ENCODE peak calls at places on chromosomes 12 and 14, in five cellular contexts. Y is CD8-positive, alpha-beta T cell; S is AG09309; H is fibroblast of the aortic adventitia; B is tibial nerve. M is an unnamed sample.

GRCh38 chr12:65902504-65902903 is 78.2 kb downstream of the HMGA2 start:
- DNase-seq in Y (no peak), S (no peak), H (peak), B (no peak), M (no peak)

GRCh38 chr12:7395950-7396349 is 48.0 kb downstream of the CD163L1 start:
- DNase-seq in Y (no peak), S (no peak), H (no peak), B (no peak), M (no peak)

GRCh38 chr14:39395555-39396254 is 36.5 kb downstream of the FBXO33 start:
- DNase-seq in Y (no peak), S (no peak), H (peak), B (no peak), M (no peak)

GRCh38 chr12:103852498-103852992 is 11.5 kb upstream of the NT5DC3 start:
- DNase-seq in Y (no peak), S (no peak), H (no peak), B (no peak), M (no peak)

GRCh38 chr12:100401660-100402059 is 44.8 kb downstream of the SLC17A8 start:
- DNase-seq in Y (no peak), S (peak), H (peak), B (no peak), M (no peak)

GRCh38 chr14:41799817-41800216 is 193.1 kb downstream of the LRFN5 start:
- DNase-seq in Y (no peak), S (no peak), H (no peak), B (no peak), M (no peak)

GRCh38 chr12:25256005-25256404 is 5.3 kb upstream of the KRAS start:
- DNase-seq in Y (no peak), S (no peak), H (no peak), B (no peak), M (no peak)

GRCh38 chr12:85390281-85390680 is 110.3 kb downstream of the ALX1 start:
- DNase-seq in Y (no peak), S (no peak), H (no peak), B (no peak), M (no peak)

GRCh38 chr12:27762757-27763156 is 17.3 kb upstream of the KLHL42 start:
- DNase-seq in Y (no peak), S (no peak), H (no peak), B (no peak), M (no peak)

GRCh38 chr12:122886851-122887816 is 8.8 kb downstream of the VPS37B start:
- DNase-seq in Y (no peak), S (no peak), H (no peak), B (no peak), M (no peak)

GRCh38 chr12:106348411-106348810 is 9.1 kb upstream of the POLR3B start:
- DNase-seq in Y (no peak), S (no peak), H (no peak), B (no peak), M (no peak)

GRCh38 chr14:85112762-85113161 is 417.2 kb upstream of the FLRT2 start:
- DNase-seq in Y (no peak), S (no peak), H (no peak), B (no peak), M (no peak)

GRCh38 chr12:104971276-104971675 is 13.2 kb upstream of the SLC41A2 start:
- DNase-seq in Y (no peak), S (no peak), H (no peak), B (no peak), M (no peak)

GRCh38 chr12:68113644-68114043 is 45.9 kb downstream of the IFNG start:
- DNase-seq in Y (peak), S (no peak), H (no peak), B (no peak), M (no peak)

GRCh38 chr14:66746316-66747006 is 238.5 kb downstream of the GPHN start:
- DNase-seq in Y (no peak), S (peak), H (peak), B (no peak), M (no peak)

GRCh38 chr12:66352197-66352596 is 49.9 kb downstream of the HELB start:
- DNase-seq in Y (no peak), S (no peak), H (peak), B (no peak), M (no peak)

GRCh38 chr14:63800651-63801385 is 52.0 kb upstream of the SYNE2 start:
- DNase-seq in Y (no peak), S (no peak), H (no peak), B (no peak), M (no peak)

GRCh38 chr14:34496679-34497513 is 34.9 kb upstream of the SPTSSA start:
- DNase-seq in Y (no peak), S (peak), H (peak), B (peak), M (peak)

GRCh38 chr12:93373847-93374723 is 3.6 kb upstream of the NUDT4 start:
- DNase-seq in Y (no peak), S (no peak), H (no peak), B (no peak), M (no peak)

GRCh38 chr14:58199726-58200479 is at the start of gene ACTR10:
- DNase-seq in Y (peak), S (no peak), H (peak), B (peak), M (peak)

GRCh38 chr14:67942311-67942710 is 122.7 kb downstream of the RAD51B start:
- DNase-seq in Y (no peak), S (no peak), H (peak), B (no peak), M (no peak)

GRCh38 chr12:122183588-122183940 is 641 bp downstream of the LRRC43 start:
- DNase-seq in Y (no peak), S (no peak), H (no peak), B (no peak), M (no peak)

GRCh38 chr14:102764220-102764671 is 13.0 kb upstream of the TRAF3 start:
- DNase-seq in Y (no peak), S (no peak), H (no peak), B (no peak), M (no peak)

GRCh38 chr12:13471471-13471870 is 274.9 kb downstream of the EMP1 start:
- DNase-seq in Y (no peak), S (no peak), H (no peak), B (no peak), M (no peak)

GRCh38 chr12:131828671-131829350 is 618 bp downstream of the MMP17 start:
- DNase-seq in Y (no peak), S (no peak), H (no peak), B (no peak), M (no peak)

GRCh38 chr12:58491296-58491695 is 429.0 kb downstream of the LRIG3 start:
- DNase-seq in Y (no peak), S (no peak), H (peak), B (no peak), M (no peak)

GRCh38 chr14:92039073-92039719 is 663 bp downstream of the TRIP11 start:
- DNase-seq in Y (no peak), S (peak), H (peak), B (no peak), M (no peak)

GRCh38 chr14:79502101-79502750 is 709.1 kb downstream of the DIO2 start:
- DNase-seq in Y (no peak), S (no peak), H (no peak), B (no peak), M (no peak)

GRCh38 chr12:95185096-95185495 is 32.2 kb downstream of the FGD6 start:
- DNase-seq in Y (no peak), S (no peak), H (no peak), B (no peak), M (no peak)

GRCh38 chr14:94936411-94936892 is 166.5 kb upstream of the GSC start:
- DNase-seq in Y (no peak), S (peak), H (peak), B (peak), M (no peak)

GRCh38 chr14:72856530-72857264 is 37.2 kb downstream of the DPF3 start:
- DNase-seq in Y (no peak), S (no peak), H (no peak), B (no peak), M (no peak)

GRCh38 chr12:66329941-66330340 is 27.6 kb downstream of the HELB start:
- DNase-seq in Y (no peak), S (no peak), H (peak), B (no peak), M (no peak)

GRCh38 chr14:81594012-81594411 is 60.4 kb upstream of the SEL1L start:
- DNase-seq in Y (no peak), S (no peak), H (no peak), B (peak), M (no peak)

GRCh38 chr12:109732321-109733305 is 19.0 kb downstream of the FAM222A start:
- DNase-seq in Y (no peak), S (no peak), H (no peak), B (peak), M (no peak)

GRCh38 chr12:58509116-58509885 is 411.0 kb downstream of the LRIG3 start:
- DNase-seq in Y (no peak), S (no peak), H (peak), B (no peak), M (no peak)

GRCh38 chr14:65255029-65255545 is 152.8 kb upstream of the MAX start:
- DNase-seq in Y (no peak), S (no peak), H (peak), B (no peak), M (no peak)

GRCh38 chr12:96908170-96908675 is 1.2 kb downstream of the NEDD1 start:
- DNase-seq in Y (no peak), S (no peak), H (no peak), B (no peak), M (no peak)

GRCh38 chr14:51167587-51168219 is 72.3 kb upstream of the TMX1 start:
- DNase-seq in Y (no peak), S (peak), H (peak), B (no peak), M (no peak)

GRCh38 chr14:29553427-29553826 is 374.2 kb downstream of the PRKD1 start:
- DNase-seq in Y (no peak), S (no peak), H (no peak), B (no peak), M (no peak)

DNA sequence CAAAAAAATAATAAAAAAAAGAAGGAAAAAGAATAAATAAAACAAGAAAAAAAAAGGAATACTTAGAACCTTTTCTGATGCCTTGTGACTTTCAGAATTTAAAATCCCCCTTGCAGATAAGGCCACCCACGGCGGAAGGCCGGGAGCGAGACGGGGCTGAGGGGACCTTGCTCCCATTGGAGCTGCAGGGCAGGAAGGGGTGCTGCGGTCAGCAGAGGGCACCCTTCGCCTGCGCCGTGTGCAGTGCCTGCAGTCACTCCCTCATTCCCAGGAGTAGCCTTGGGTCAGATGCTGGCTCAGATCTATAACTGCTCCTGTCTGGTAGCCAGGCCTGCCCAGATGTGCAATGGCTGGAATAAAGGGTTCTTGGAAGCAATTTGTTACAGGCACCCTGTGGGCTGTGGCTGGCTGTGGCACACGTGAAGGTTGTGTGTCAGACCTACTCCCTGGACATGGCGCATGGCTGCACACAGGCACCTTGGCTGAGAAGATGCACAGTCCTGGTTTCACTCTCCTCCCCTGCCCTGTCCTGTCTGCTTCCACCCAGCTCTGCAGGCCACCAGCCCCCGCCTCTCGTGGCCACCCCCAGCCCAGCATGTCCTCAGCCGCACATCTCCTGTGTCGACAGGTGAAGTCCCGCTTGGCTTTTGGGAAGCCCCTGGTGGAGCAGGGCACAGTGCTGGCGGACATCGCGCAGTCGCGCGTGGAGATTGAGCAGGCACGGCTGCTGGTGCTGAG is 13.4 kb upstream of the ALDH2 start:
- DNase-seq in Y (no peak), S (peak), H (peak), B (no peak), M (no peak)
- TF ChIP-seq CTCF in Y (no peak), S (peak), H (peak), B (peak), M (peak)

DNA sequence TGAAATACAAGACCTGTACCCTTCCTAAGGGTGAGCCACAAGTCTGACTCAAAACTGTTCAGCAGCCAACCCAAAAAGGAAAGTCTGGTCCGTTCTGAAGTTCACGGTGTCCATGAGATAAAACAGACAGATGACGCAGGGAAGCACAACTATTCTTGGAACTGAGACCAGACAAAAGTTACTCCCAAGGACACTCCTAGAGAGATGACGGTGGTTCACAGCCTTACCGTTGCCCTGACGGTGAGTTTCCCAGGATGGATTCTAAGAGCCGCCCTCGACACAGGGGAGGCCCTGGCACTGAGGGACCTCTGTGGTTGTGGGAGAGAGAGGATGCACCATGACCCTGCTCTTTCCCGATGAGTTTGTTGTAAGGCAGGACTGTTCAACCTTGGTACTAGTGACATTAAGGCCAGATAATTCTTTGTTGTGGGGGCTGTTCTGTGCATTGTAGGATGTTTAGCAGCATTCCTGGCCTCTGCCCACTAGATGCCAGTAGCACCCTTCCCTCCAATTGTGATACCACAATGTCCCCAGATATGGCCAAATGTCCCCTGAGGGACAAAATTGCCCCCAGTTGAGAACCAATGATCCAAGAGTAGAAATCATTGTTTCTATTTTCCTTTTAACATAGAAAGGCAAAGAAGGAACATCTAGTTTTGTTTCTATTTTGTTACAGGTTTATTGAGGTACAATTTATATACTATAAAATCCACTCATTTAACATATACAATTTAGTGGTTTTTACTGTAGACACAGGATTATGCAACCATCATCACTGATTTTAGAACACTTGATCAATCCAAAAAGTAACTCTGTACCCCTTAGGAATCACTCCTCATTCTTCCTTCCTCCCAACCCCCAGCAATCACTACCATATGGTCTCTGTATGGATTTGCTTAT is 23.0 kb downstream of the OR10P1 start:
- DNase-seq in Y (no peak), S (peak), H (peak), B (no peak), M (no peak)
- H3K4me3 ChIP-seq in Y (no peak), S (no peak), H (no peak), B (no peak), M (no peak)

GRCh38 chr12:119500209-119500608 is 93.4 kb upstream of the TMEM233 start:
- DNase-seq in Y (no peak), S (no peak), H (no peak), B (no peak), M (no peak)
- TF ChIP-seq CTCF in Y (no peak), S (no peak), H (no peak), B (no peak), M (no peak)

GRCh38 chr12:124685689-124685993 is 118.2 kb upstream of the NCOR2 start:
- DNase-seq in Y (no peak), S (no peak), H (no peak), B (no peak), M (no peak)

GRCh38 chr12:124684496-124684895 is 117.1 kb upstream of the NCOR2 start:
- DNase-seq in Y (no peak), S (no peak), H (no peak), B (no peak), M (no peak)

GRCh38 chr12:124686001-124686884 is 118.8 kb upstream of the NCOR2 start:
- DNase-seq in Y (no peak), S (no peak), H (peak), B (no peak), M (no peak)

GRCh38 chr12:124683725-124684124 is 116.3 kb upstream of the NCOR2 start:
- DNase-seq in Y (no peak), S (no peak), H (no peak), B (no peak), M (no peak)

GRCh38 chr12:124684971-124685688 is 117.7 kb upstream of the NCOR2 start:
- DNase-seq in Y (no peak), S (no peak), H (peak), B (no peak), M (no peak)
- H3K4me3 ChIP-seq in Y (no peak), S (peak), H (peak), B (no peak), M (peak)

GRCh38 chr14:69807192-69807591 is 10.2 kb upstream of the SLC10A1 start:
- DNase-seq in Y (no peak), S (no peak), H (no peak), B (no peak), M (no peak)

GRCh38 chr14:69798339-69798735 is 1.3 kb upstream of the SLC10A1 start:
- DNase-seq in Y (no peak), S (no peak), H (no peak), B (no peak), M (no peak)

GRCh38 chr14:69804902-69805301 is 7.9 kb upstream of the SLC10A1 start:
- DNase-seq in Y (no peak), S (no peak), H (no peak), B (no peak), M (no peak)

GRCh38 chr14:69808919-69809808 is 12.1 kb upstream of the SLC10A1 start:
- DNase-seq in Y (no peak), S (no peak), H (no peak), B (no peak), M (no peak)

DNA sequence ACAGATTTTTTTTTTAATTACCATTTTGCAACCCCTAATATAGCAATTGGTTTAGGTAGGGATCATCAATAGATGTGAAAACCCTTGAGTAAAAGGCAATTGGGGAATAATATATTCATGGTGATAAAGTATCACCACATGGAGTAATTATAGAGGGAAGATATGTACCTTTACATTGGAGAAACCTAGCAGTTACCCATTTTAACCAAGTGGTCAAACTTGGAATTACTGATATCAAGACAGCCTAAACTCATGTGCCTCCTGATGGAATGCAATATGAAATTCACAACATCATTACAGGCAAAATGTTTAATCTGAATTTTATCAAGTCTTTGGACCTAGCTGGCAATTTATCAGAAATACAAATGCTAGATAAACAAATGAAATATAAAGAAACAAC is 6.7 kb upstream of the SLC10A1 start:
- DNase-seq in Y (no peak), S (no peak), H (no peak), B (no peak), M (no peak)
- TF ChIP-seq CTCF in Y (no peak), S (no peak), H (peak), B (no peak), M (peak)

DNA sequence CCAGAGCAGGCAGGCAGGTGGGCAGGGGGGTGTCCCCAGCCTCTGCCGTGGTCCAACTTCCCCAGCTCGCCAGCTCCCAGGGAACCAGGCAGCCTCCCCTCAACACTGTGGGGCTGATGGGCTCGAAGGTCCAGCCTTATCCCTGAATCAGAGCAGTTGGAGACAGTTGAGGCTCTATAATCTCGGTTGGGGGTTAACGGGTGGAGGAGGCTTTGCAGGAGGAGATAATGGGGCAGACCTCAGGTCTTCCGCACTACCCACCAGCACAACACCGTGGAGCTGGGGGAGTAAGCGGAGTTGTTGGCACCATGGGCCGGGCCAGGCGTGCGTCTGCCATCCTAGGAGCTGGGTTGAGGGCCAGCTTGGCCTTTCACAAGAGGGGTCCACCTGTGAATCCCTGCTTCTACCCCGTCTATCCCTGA is 13.9 kb upstream of the HDAC7 start:
- DNase-seq in Y (no peak), S (no peak), H (no peak), B (no peak), M (no peak)
- H3K4me3 ChIP-seq in Y (no peak), S (no peak), H (no peak), B (no peak), M (no peak)

GRCh38 chr14:101736071-101736470 is 25.4 kb upstream of the PPP2R5C start:
- DNase-seq in Y (no peak), S (no peak), H (no peak), B (no peak), M (no peak)

GRCh38 chr14:101734241-101734847 is 27.2 kb upstream of the PPP2R5C start:
- DNase-seq in Y (no peak), S (no peak), H (no peak), B (no peak), M (no peak)

GRCh38 chr14:101735453-101735852 is 26.1 kb upstream of the PPP2R5C start:
- DNase-seq in Y (no peak), S (no peak), H (no peak), B (no peak), M (no peak)

GRCh38 chr14:101737414-101738367 is 23.8 kb upstream of the PPP2R5C start:
- DNase-seq in Y (no peak), S (no peak), H (no peak), B (no peak), M (no peak)

GRCh38 chr14:101736585-101736984 is 24.9 kb upstream of the PPP2R5C start:
- DNase-seq in Y (no peak), S (no peak), H (no peak), B (no peak), M (no peak)
- TF ChIP-seq CTCF in Y (no peak), S (no peak), H (no peak), B (no peak), M (no peak)

GRCh38 chr12:45547822-45548221 is 181.7 kb upstream of the ARID2 start:
- DNase-seq in Y (no peak), S (no peak), H (peak), B (no peak), M (no peak)
- H3K4me3 ChIP-seq in Y (no peak), S (no peak), H (no peak), B (no peak), M (no peak)